ENCODE peak calls at places on chromosomes 5 and 9, in eight cellular contexts. R is PC-3, S is fibroblast of lung, E is neural progenitor cell, H is H9, A is MM.1S, V is OCI-LY7, P is K562. F is an unnamed sample.
A peak's percentile ranks its signal among the peaks of the same experiment; 100 is the strongest.

GRCh38 chr5:161547573-161548471 is 1.3 kb upstream of the GABRB2 start:
- DNase-seq in H (peak; percentile 36), R (no peak), V (peak; percentile 29), E (peak; percentile 48), A (no peak), S (no peak), P (no peak), F (peak; percentile 48)

GRCh38 chr9:113463418-113464285 is at the start of gene RGS3:
- DNase-seq in A (no peak), P (no peak), R (peak; percentile 79), H (peak; percentile 89), E (peak; percentile 94), V (no peak), S (peak; percentile 43), F (peak; percentile 96)

GRCh38 chr9:21616082-21616778 is 134.1 kb upstream of the IFNE start:
- DNase-seq in H (no peak), R (peak; percentile 83), S (peak; percentile 100), E (no peak), V (no peak), A (no peak), P (no peak), F (no peak)

GRCh38 chr5:11377896-11378295 is 526.4 kb downstream of the CTNND2 start:
- DNase-seq in E (no peak), R (no peak), V (no peak), A (no peak), P (no peak), H (no peak), S (peak; percentile 75), F (no peak)

GRCh38 chr9:120985759-120986353 is 59.3 kb upstream of the TRAF1 start:
- DNase-seq in V (peak; percentile 76), E (peak; percentile 75), A (peak; percentile 42), H (no peak), P (peak; percentile 68), S (peak; percentile 70), R (peak; percentile 75), F (peak; percentile 75)

GRCh38 chr5:6710078-6710477 is 3.2 kb upstream of the TENT4A start:
- DNase-seq in S (no peak), V (no peak), P (no peak), R (peak; percentile 64), H (no peak), A (no peak), E (no peak), F (no peak)

GRCh38 chr9:125797857-125798399 is 50.8 kb downstream of the PBX3 start:
- DNase-seq in E (no peak), S (no peak), R (no peak), P (no peak), V (no peak), A (no peak), H (no peak), F (no peak)

GRCh38 chr5:177552839-177553455 is 1.4 kb downstream of the FAM193B start:
- DNase-seq in V (no peak), E (peak; percentile 20), S (no peak), A (no peak), P (no peak), H (no peak), R (peak; percentile 23), F (peak; percentile 48)

GRCh38 chr5:121949885-121950284 is 11.9 kb upstream of the SRFBP1 start:
- DNase-seq in R (peak; percentile 62), E (peak; percentile 55), H (peak; percentile 27), S (peak; percentile 36), P (peak; percentile 62), A (peak; percentile 53), V (peak; percentile 51), F (peak; percentile 63)

GRCh38 chr9:102456562-102456961 is 538.6 kb upstream of the CYLC2 start:
- DNase-seq in E (no peak), H (no peak), R (no peak), P (no peak), A (no peak), V (no peak), S (no peak), F (no peak)

GRCh38 chr5:27702339-27702820 is 664.0 kb upstream of the CDH9 start:
- DNase-seq in A (no peak), H (no peak), V (no peak), E (peak; percentile 72), P (no peak), R (no peak), S (peak; percentile 83), F (peak; percentile 54)

GRCh38 chr5:150780180-150780692 is 1.7 kb downstream of the SMIM3 start:
- DNase-seq in S (peak; percentile 66), R (no peak), H (no peak), A (no peak), V (no peak), P (no peak), E (no peak), F (no peak)

GRCh38 chr5:158754018-158754514 is 345.6 kb downstream of the EBF1 start:
- DNase-seq in H (no peak), A (no peak), R (peak; percentile 78), P (no peak), E (no peak), S (peak; percentile 82), V (no peak), F (no peak)

GRCh38 chr9:97855486-97855875 is 2.5 kb downstream of the FOXE1 start:
- DNase-seq in V (no peak), A (no peak), R (no peak), H (no peak), P (no peak), E (no peak), S (no peak), F (peak; percentile 34)

GRCh38 chr5:132473019-132473531 is 17.5 kb downstream of the IRF1 start:
- DNase-seq in E (no peak), P (no peak), V (peak; percentile 78), A (peak; percentile 75), H (no peak), R (no peak), S (no peak), F (no peak)

GRCh38 chr5:100877277-100877676 is 25.8 kb downstream of the ST8SIA4 start:
- DNase-seq in H (no peak), S (no peak), R (peak; percentile 77), A (no peak), V (no peak), P (no peak), E (no peak), F (no peak)

GRCh38 chr5:944992-945685 is 52.5 kb downstream of the TRIP13 start:
- DNase-seq in A (no peak), V (no peak), E (no peak), P (no peak), S (no peak), R (no peak), H (no peak), F (no peak)
- H2AFZ ChIP-seq in A (no peak overlapping the region), V (no peak overlapping the region), E (no peak overlapping the region), P (no peak overlapping the region), S (no peak overlapping the region), R (no peak overlapping the region), H (no peak overlapping the region), F (no peak overlapping the region)

DNA sequence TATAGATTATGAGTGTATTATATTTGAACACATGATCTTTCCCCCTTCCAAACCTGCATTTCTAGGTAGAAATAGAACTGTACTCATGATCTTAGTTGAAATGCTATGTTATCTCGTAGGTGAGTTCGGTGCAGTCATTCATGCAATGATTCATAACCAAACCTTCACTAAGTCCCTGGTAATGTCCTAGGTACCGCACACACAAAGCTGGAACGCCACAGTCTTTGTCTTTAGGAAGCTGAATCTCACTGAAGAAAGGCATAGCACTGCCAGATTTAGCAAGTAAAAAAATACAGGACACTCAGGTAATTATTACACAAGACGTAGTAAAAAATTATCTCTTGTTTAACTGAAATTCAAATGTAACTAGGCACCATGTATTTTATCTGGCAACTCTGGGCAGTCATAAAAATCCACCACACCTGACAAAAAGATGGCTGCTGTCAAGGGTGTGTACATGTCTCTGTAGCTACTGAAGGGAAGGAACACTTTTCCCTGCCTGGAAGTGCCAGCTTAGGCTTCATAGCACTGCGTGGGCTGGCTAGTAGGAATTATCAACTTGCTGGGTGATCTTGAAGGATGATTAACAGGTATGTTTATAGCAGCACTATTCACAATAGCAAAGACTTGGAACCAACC is 28.0 kb upstream of the TXN start:
- DNase-seq in A (no peak), R (no peak), V (no peak), P (no peak), S (no peak), H (no peak), E (no peak), F (no peak)
- H2AFZ ChIP-seq in A (no peak overlapping the region), R (no peak overlapping the region), V (no peak overlapping the region), P (no peak overlapping the region), S (no peak overlapping the region), H (no peak overlapping the region), E (no peak overlapping the region), F (no peak overlapping the region)

DNA sequence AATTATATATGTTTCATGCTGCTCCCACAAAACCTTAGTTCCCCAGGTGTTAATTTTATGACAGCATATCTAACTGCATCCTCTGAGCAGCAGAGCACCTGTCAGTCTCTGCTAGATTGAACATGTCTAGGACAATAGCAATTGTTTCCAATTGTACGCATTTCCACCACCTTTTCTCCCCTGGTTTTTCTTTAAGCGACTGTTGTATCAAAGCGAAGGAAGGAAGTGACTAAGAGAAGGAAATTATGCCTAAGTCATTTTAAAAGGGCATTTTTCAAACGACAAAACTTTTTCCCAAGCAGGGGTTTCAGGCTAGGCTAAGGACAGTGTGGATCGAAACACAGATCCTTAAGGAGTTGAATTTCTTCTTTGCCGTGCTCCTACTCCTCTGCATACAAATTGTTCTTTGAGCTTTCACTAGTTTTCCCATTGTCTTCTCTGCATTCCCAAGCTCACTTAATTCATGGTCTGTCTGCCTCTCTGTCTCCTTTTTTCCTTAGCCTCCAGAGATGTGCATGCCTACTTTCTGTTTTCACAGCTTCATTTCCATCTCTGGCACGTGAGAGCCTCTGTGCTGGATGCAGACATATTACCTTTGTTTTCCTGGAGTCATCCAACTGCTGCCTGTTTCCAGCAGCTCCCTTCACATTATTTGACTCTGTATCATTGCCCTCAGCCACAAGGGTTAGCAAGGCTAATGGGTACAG is 39.4 kb upstream of the STARD4 start:
- DNase-seq in S (peak; percentile 49), R (peak; percentile 41), H (no peak), E (peak; percentile 41), A (no peak), P (no peak), V (no peak), F (peak; percentile 60)
- H2AFZ ChIP-seq in S (no peak overlapping the region), R (peak overlapping the region; percentile 20), H (peak overlapping the region; percentile 41), E (peak overlapping the region; percentile 59), A (no peak overlapping the region), P (no peak overlapping the region), V (no peak overlapping the region), F (peak overlapping the region; percentile 53)

GRCh38 chr5:65203746-65204145 is 278.0 kb downstream of the ADAMTS6 start:
- DNase-seq in V (no peak), E (no peak), P (no peak), H (no peak), A (no peak), R (peak; percentile 78), S (peak; percentile 96), F (no peak)

GRCh38 chr5:65199988-65200668 is 281.6 kb downstream of the ADAMTS6 start:
- DNase-seq in R (peak; percentile 51), P (no peak), A (no peak), S (peak; percentile 87), H (no peak), V (no peak), E (no peak), F (no peak)

GRCh38 chr5:65209341-65209740 is 272.4 kb downstream of the ADAMTS6 start:
- DNase-seq in A (no peak), P (no peak), S (peak; percentile 96), E (no peak), V (no peak), H (no peak), R (peak; percentile 84), F (no peak)

DNA sequence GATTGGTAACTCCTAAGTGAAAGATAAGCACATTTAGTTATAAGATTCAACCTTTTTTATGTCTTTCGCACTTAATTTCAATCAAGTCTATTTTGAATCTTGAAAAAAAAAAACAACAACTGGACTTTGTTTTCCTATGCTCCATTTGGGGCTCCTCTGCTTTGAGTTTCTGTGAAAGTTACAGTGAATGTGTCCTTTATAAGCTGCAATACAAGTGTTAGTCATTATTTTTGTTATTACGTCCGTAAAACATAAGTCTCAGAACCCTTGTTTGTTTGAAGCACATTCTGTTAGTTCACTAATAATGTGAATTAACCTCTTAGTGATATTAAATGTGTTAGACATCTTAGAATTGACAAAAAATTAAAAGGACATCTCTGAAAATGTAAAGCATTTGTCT is 276.7 kb downstream of the ADAMTS6 start:
- DNase-seq in A (no peak), E (no peak), V (no peak), P (no peak), R (no peak), H (no peak), S (peak; percentile 20), F (no peak)
- H2AFZ ChIP-seq in A (no peak overlapping the region), E (no peak overlapping the region), V (no peak overlapping the region), P (no peak overlapping the region), R (no peak overlapping the region), H (no peak overlapping the region), S (no peak overlapping the region), F (no peak overlapping the region)

F was measured in GM23338.